ENCODE peak calls at places on chromosomes 4 and X, in nine cellular contexts. P is kidney, Q is MCF 10A, X is suprapubic skin, Z is right atrium auricular region, C is fibroblast of pulmonary artery, I is AG09319, Y is tibial artery, K is uterus. T is an unnamed sample.
A peak's percentile ranks its signal among the peaks of the same experiment; 100 is the strongest.

GRCh38 chr4:128163177-128164117 is 102.3 kb downstream of the LARP1B start:
- DNase-seq in K (no peak), X (no peak), Y (no peak), Z (no peak), I (no peak), Q (peak; percentile 56), C (peak; percentile 81), P (no peak), T (no peak)

GRCh38 chr4:7421356-7422097 is 13.2 kb downstream of the PSAPL1 start:
- DNase-seq in X (peak; percentile 37), P (no peak), K (peak; percentile 10), C (no peak), I (no peak), Z (peak; percentile 42), Q (no peak), Y (no peak), T (no peak)

GRCh38 chrX:3576886-3577516 is 136.4 kb downstream of the PRKX start:
- DNase-seq in Z (no peak), K (no peak), C (peak; percentile 60), X (no peak), Y (no peak), I (peak; percentile 91), P (no peak), Q (no peak), T (no peak)

GRCh38 chr4:73777612-73778011 is 37.2 kb downstream of the CXCL8 start:
- DNase-seq in X (no peak), Z (no peak), P (no peak), Q (peak; percentile 57), Y (no peak), I (no peak), K (no peak), C (peak; percentile 32), T (no peak)

GRCh38 chr4:67615119-67615518 is 56.6 kb downstream of the STAP1 start:
- DNase-seq in Q (no peak), Y (no peak), P (no peak), Z (no peak), I (no peak), X (no peak), C (no peak), K (no peak), T (no peak)

GRCh38 chr4:39233783-39234182 is 51.5 kb downstream of the WDR19 start:
- DNase-seq in C (no peak), X (no peak), I (no peak), P (no peak), K (no peak), Q (no peak), Z (no peak), Y (no peak), T (no peak)

GRCh38 chrX:99901091-99901490 is 509.0 kb downstream of the PCDH19 start:
- DNase-seq in K (no peak), Y (no peak), Z (no peak), Q (no peak), I (no peak), P (peak; percentile 13), X (no peak), C (no peak), T (no peak)

GRCh38 chr4:38696697-38697096 is 32.7 kb downstream of the KLF3 start:
- DNase-seq in Q (no peak), P (no peak), K (no peak), X (no peak), C (peak; percentile 63), Y (no peak), Z (no peak), I (no peak), T (no peak)

GRCh38 chr4:22238742-22239141 is 277.1 kb downstream of the ADGRA3 start:
- DNase-seq in Q (peak; percentile 8), P (no peak), Z (no peak), X (no peak), C (peak; percentile 5), K (no peak), I (no peak), Y (no peak), T (no peak)

GRCh38 chr4:101393256-101393655 is 45.9 kb upstream of the PPP3CA start:
- DNase-seq in Q (peak; percentile 85), C (no peak), Y (no peak), K (no peak), Z (no peak), X (no peak), I (peak; percentile 70), P (no peak), T (peak; percentile 35)

GRCh38 chr4:105558277-105558676 is 5.9 kb downstream of the ARHGEF38 start:
- DNase-seq in Z (no peak), C (no peak), I (no peak), Q (no peak), P (no peak), X (no peak), K (no peak), Y (no peak), T (no peak)

GRCh38 chrX:154444001-154444754 is at the start of gene FAM50A:
- DNase-seq in P (peak; percentile 92), K (peak; percentile 79), X (no peak), Y (peak; percentile 90), I (no peak), C (peak; percentile 53), Z (peak; percentile 78), Q (peak; percentile 34), T (peak; percentile 77)

GRCh38 chr4:3375688-3376087 is 66.1 kb upstream of the HGFAC start:
- DNase-seq in K (no peak), P (no peak), C (peak; percentile 74), Y (no peak), I (peak; percentile 25), Z (peak; percentile 57), Q (peak; percentile 92), X (no peak), T (no peak)

GRCh38 chr4:73593631-73594241 is 26.5 kb downstream of the RASSF6 start:
- DNase-seq in Z (no peak), Q (peak; percentile 51), P (no peak), X (no peak), Y (no peak), K (no peak), C (peak; percentile 70), I (no peak), T (peak; percentile 8)

GRCh38 chr4:72899214-72899613 is 170.3 kb downstream of the COX18 start:
- DNase-seq in Z (no peak), I (no peak), Y (no peak), X (no peak), K (no peak), C (peak; percentile 36), P (no peak), Q (no peak), T (no peak)

DNA sequence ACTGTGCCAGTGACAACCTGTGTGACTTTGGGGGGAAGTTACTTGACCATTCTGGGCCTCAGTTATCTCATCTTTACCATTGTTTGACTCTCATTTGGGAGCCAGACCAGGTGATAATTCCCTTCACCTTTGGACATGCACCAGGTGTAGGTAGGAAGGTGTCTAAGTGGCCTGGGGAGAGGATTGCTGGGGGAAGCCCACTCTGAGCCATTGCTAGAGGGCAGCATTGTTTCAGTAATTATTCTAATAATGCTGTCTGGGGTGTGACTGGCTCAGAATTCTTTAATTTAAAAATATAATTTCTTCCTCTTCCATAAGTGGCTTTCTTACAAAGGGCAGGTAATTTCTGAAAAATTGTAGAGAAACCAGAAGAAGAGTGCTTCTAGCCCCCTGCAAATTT is 104.3 kb downstream of the RTL9 start:
- DNase-seq in C (no peak), Q (peak; percentile 6), I (no peak), K (no peak), Z (no peak), P (no peak), X (no peak), Y (no peak), T (no peak)
- TF ChIP-seq CTCF in C (no peak), Q (peak; percentile 30), I (peak; percentile 35), K (no peak), Z (no peak), P (no peak), X (no peak), Y (no peak), T (no peak)

GRCh38 chr4:188299161-188299560 is 159.9 kb downstream of the TRIML1 start:
- DNase-seq in P (no peak), K (no peak), Q (no peak), C (no peak), I (no peak), Y (no peak), Z (no peak), X (no peak), T (no peak)

GRCh38 chr4:188297873-188298272 is 158.6 kb downstream of the TRIML1 start:
- DNase-seq in C (no peak), K (no peak), X (no peak), I (no peak), Y (no peak), Q (no peak), P (no peak), Z (no peak), T (no peak)

DNA sequence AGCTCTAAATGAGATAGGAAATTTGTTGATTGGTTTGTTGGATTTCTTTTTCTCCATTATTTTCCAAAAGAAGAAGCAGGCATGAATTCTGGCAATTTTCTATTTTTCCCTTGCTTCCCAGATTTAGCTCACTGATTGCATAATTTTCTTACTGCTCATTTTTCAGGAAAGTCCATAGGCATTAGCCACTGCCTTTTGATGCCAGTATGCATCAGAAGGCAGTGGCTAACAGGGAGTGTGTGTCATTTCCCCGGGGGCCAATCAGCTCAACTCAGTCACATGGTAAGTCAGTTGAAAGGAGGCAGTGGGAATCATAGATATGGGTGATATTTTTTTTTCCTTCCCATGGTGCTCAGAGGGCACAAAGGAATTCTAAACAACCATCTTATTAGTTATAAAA is 156.7 kb downstream of the TRIML1 start:
- DNase-seq in Q (peak; percentile 41), K (no peak), Y (no peak), P (no peak), I (no peak), C (peak; percentile 6), X (no peak), Z (no peak), T (no peak)
- TF ChIP-seq CTCF in Q (no peak), K (no peak), Y (no peak), P (no peak), I (no peak), C (no peak), X (no peak), Z (no peak), T (no peak)

DNA sequence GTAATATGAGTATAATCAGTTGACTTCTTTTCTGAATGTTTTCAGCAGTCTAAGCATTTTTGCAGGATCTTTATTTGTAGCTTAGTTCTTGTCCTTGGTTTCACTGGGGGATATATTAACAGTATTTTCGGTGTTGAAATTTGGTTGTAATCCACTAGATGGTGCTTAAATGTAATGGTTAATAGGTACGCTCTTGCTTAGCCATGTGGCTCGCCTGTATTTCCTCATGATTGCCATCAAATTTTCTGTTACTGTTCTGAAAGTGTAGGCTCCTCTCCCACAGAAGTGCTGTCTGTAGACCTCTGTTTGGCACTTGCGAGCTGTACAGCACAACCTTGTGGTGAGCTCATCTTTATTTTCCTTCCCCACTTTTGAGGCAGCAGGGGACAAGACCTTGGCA is 3.9 kb upstream of the FAAH2 start:
- DNase-seq in Z (no peak), K (no peak), I (no peak), Y (no peak), X (no peak), Q (peak; percentile 13), C (no peak), P (no peak), T (no peak)
- TF ChIP-seq CTCF in Z (no peak), K (no peak), I (no peak), Y (no peak), X (no peak), Q (peak; percentile 8), C (no peak), P (no peak), T (no peak)

DNA sequence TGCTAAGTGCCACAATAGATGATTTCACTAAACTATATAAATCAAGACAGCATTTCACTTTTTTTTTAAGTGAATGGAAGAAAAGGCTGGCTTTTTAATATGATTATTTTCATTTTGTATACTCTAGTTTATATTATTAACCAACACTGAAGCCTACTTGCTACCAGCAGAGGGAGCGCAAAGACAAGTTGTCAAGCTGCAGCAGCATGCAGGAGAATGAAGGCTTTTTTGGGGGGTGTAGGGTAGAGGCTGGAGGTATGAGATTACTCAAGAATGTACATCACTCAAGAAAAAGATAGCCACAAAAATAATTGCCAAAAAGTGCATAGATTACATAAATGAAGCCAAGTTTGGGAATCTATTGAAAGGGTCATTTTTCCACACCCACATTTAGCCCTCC is 519.5 kb downstream of the FGF13 start:
- DNase-seq in X (no peak), P (no peak), I (no peak), K (no peak), Z (no peak), C (peak; percentile 0), Q (peak; percentile 43), Y (no peak), T (peak; percentile 12)
- TF ChIP-seq CTCF in X (no peak), P (peak; percentile 13), I (peak; percentile 33), K (no peak), Z (peak; percentile 56), C (no peak), Q (peak; percentile 48), Y (peak; percentile 38), T (no peak)